ENCODE peak calls at places on chromosome 5, in seven cellular contexts. C, K, H, Z, J, Y and D are unnamed samples.

GRCh38 chr5:138935466-138935865 is 60.3 kb upstream of the LRRTM2 start:
- DNase-seq in Y (no peak), C (no peak), H (no peak), K (no peak), J (no peak), Z (no peak), D (no peak)

GRCh38 chr5:154811653-154812465 is 38.5 kb downstream of the FAXDC2 start:
- DNase-seq in Z (peak), K (peak), J (peak), Y (peak), H (peak), C (peak), D (peak)

GRCh38 chr5:54049963-54050362 is 260.4 kb downstream of the ARL15 start:
- DNase-seq in J (peak), K (no peak), Z (no peak), C (no peak), Y (no peak), H (no peak), D (peak)

GRCh38 chr5:137629646-137630045 is 106.2 kb downstream of the KLHL3 start:
- DNase-seq in Z (peak), J (peak), H (peak), Y (peak), K (no peak), C (peak), D (peak)

GRCh38 chr5:142925795-142926194 is 155.6 kb downstream of the ARHGAP26 start:
- DNase-seq in H (no peak), C (no peak), Y (no peak), Z (peak), K (no peak), J (peak), D (peak)

GRCh38 chr5:63962345-63962744 is at the start of gene HTR1A:
- DNase-seq in Z (no peak), H (no peak), J (no peak), C (no peak), Y (no peak), K (no peak), D (no peak)

GRCh38 chr5:149053027-149053705 is 9.7 kb downstream of the SH3TC2 start:
- DNase-seq in C (no peak), Y (no peak), J (peak), H (peak), K (no peak), Z (no peak), D (peak)

GRCh38 chr5:149605998-149606721 is 24.9 kb downstream of the ARHGEF37 start:
- DNase-seq in Y (no peak), J (peak), Z (peak), H (peak), K (no peak), C (peak), D (peak)

GRCh38 chr5:111135406-111135805 is 43.3 kb downstream of the WDR36 start:
- DNase-seq in H (no peak), J (no peak), K (no peak), Y (no peak), Z (no peak), C (no peak), D (no peak)

GRCh38 chr5:135448796-135449507 is 1.8 kb upstream of the DCANP1 start:
- DNase-seq in H (no peak), C (no peak), K (no peak), Y (no peak), Z (no peak), J (peak), D (peak)

GRCh38 chr5:170985486-170985885 is 123.7 kb downstream of the RANBP17 start:
- DNase-seq in J (peak), C (no peak), K (no peak), H (no peak), Z (peak), Y (no peak), D (peak)

GRCh38 chr5:172669808-172670402 is 28.8 kb downstream of the NEURL1B start:
- DNase-seq in Z (no peak), K (no peak), J (no peak), H (no peak), Y (no peak), C (no peak), D (no peak)

GRCh38 chr5:148733601-148734438 is 79.5 kb upstream of the HTR4 start:
- DNase-seq in K (peak), C (peak), J (peak), H (peak), Z (peak), Y (no peak), D (peak)

GRCh38 chr5:17670353-17670752 is 36.1 kb downstream of the TAF11L14 start:
- DNase-seq in K (no peak), H (no peak), Y (no peak), J (no peak), Z (no peak), C (no peak), D (no peak)

GRCh38 chr5:87277279-87277835 is 9.7 kb downstream of the RASA1 start:
- DNase-seq in J (peak), Z (no peak), C (no peak), K (no peak), H (no peak), Y (no peak), D (peak)

GRCh38 chr5:30804739-30805313 is 388.7 kb upstream of the CDH6 start:
- DNase-seq in H (no peak), Z (no peak), C (no peak), Y (no peak), J (no peak), K (no peak), D (no peak)

GRCh38 chr5:124884108-124884507 is 137.7 kb upstream of the ZNF608 start:
- DNase-seq in H (no peak), K (no peak), J (no peak), Y (no peak), Z (peak), C (no peak), D (no peak)

GRCh38 chr5:86461169-86461956 is 156.4 kb upstream of the COX7C start:
- DNase-seq in Z (no peak), K (no peak), Y (no peak), C (peak), J (no peak), H (no peak), D (no peak)

GRCh38 chr5:65539827-65540226 is 23.1 kb downstream of the CENPK start:
- DNase-seq in Y (no peak), K (no peak), J (no peak), H (no peak), Z (no peak), C (no peak), D (no peak)

GRCh38 chr5:159629158-159629557 is 287.1 kb upstream of the ADRA1B start:
- DNase-seq in Y (no peak), K (no peak), H (no peak), J (no peak), C (no peak), Z (no peak), D (no peak)

GRCh38 chr5:2374703-2375102 is 376.8 kb downstream of the IRX2 start:
- DNase-seq in H (no peak), J (no peak), Y (no peak), Z (no peak), K (no peak), C (no peak), D (no peak)

GRCh38 chr5:145509336-145510150 is 325.6 kb downstream of the PRELID2 start:
- DNase-seq in H (no peak), Y (no peak), Z (no peak), J (peak), C (no peak), K (no peak), D (no peak)

GRCh38 chr5:88734191-88734640 is 148.8 kb downstream of the MEF2C start:
- DNase-seq in H (no peak), Y (no peak), J (no peak), K (no peak), C (peak), Z (peak), D (no peak)

GRCh38 chr5:90747175-90747574 is 188.6 kb downstream of the ADGRV1 start:
- DNase-seq in K (no peak), Z (no peak), J (no peak), C (no peak), H (peak), Y (no peak), D (no peak)

GRCh38 chr5:118692811-118693342 is 295.5 kb downstream of the DTWD2 start:
- DNase-seq in H (no peak), K (no peak), J (no peak), Z (no peak), Y (no peak), C (no peak), D (no peak)

GRCh38 chr5:157197088-157197487 is 16.4 kb downstream of the ITK start:
- DNase-seq in Z (no peak), H (no peak), Y (no peak), K (no peak), C (no peak), J (no peak), D (no peak)

GRCh38 chr5:54654211-54654610 is 136.7 kb downstream of the SNX18 start:
- DNase-seq in Y (no peak), H (no peak), J (peak), K (no peak), C (no peak), Z (no peak), D (no peak)

GRCh38 chr5:79858097-79858723 is 132.9 kb downstream of the MTX3 start:
- DNase-seq in Y (peak), J (peak), C (peak), Z (peak), H (peak), K (peak), D (peak)

GRCh38 chr5:131760793-131761192 is 36.0 kb downstream of the FNIP1 start:
- DNase-seq in Y (no peak), H (no peak), J (no peak), Z (no peak), C (no peak), K (no peak), D (no peak)

GRCh38 chr5:165209101-165209727 is 1703.8 kb downstream of the MAT2B start:
- DNase-seq in H (peak), C (peak), K (no peak), J (peak), Y (no peak), Z (peak), D (peak)

GRCh38 chr5:152246401-152246800 is 158.7 kb downstream of the NMUR2 start:
- DNase-seq in K (no peak), Y (no peak), J (no peak), Z (peak), C (peak), H (peak), D (no peak)

GRCh38 chr5:148336704-148337435 is 1.5 kb downstream of the SPINK9 start:
- DNase-seq in Y (no peak), C (no peak), Z (no peak), H (no peak), J (no peak), K (no peak), D (no peak)

GRCh38 chr5:123450641-123451421 is 27.6 kb upstream of the CEP120 start:
- DNase-seq in H (no peak), J (no peak), Y (no peak), C (no peak), Z (peak), K (no peak), D (no peak)

GRCh38 chr5:149133795-149134777 is 7.2 kb upstream of the ABLIM3 start:
- DNase-seq in H (peak), C (no peak), Z (peak), Y (no peak), K (no peak), J (peak), D (peak)

GRCh38 chr5:80990971-80991370 is 30.8 kb downstream of the RASGRF2 start:
- DNase-seq in J (no peak), Z (no peak), Y (no peak), C (no peak), H (no peak), K (no peak), D (no peak)

GRCh38 chr5:42767491-42768105 is 11.0 kb downstream of the CCDC152 start:
- DNase-seq in J (peak), H (peak), C (peak), Y (no peak), Z (peak), K (no peak), D (peak)

GRCh38 chr5:112174959-112175594 is 244.0 kb downstream of the EPB41L4A start:
- DNase-seq in J (peak), H (peak), Z (peak), C (peak), Y (no peak), K (peak), D (peak)

GRCh38 chr5:7828269-7828668 is 22.7 kb downstream of the CFAP90 start:
- DNase-seq in J (no peak), Y (no peak), C (no peak), Z (no peak), H (peak), K (no peak), D (no peak)